ENCODE peak calls at places on chromosomes 3 and 15, in five cellular contexts. One of them, this sample, is unnamed.

GRCh38 chr3:43949594-43949993 is 258.9 kb downstream of the ABHD5 start:
- DNase-seq in uterus: no peak
- DNase-seq in AG10803: no peak
- DNase-seq in epithelial cell of esophagus: no peak
- DNase-seq in psoas muscle: no peak
- DNase-seq in this sample: no peak

GRCh38 chr15:91887321-91887720 is 33.8 kb downstream of the SLCO3A1 start:
- DNase-seq in uterus: no peak
- DNase-seq in AG10803: no peak
- DNase-seq in epithelial cell of esophagus: no peak
- DNase-seq in psoas muscle: no peak
- DNase-seq in this sample: no peak

GRCh38 chr3:129592362-129593150 is 13.9 kb downstream of the PLXND1 start:
- DNase-seq in uterus: peak; percentile 83
- DNase-seq in AG10803: no peak
- DNase-seq in epithelial cell of esophagus: no peak
- DNase-seq in psoas muscle: peak; percentile 79
- DNase-seq in this sample: peak; percentile 26

GRCh38 chr3:5699313-5699712 is 511.8 kb downstream of the EDEM1 start:
- DNase-seq in uterus: no peak
- DNase-seq in AG10803: no peak
- DNase-seq in epithelial cell of esophagus: no peak
- DNase-seq in psoas muscle: no peak
- DNase-seq in this sample: no peak

GRCh38 chr3:178274711-178275110 is 261.5 kb upstream of the KCNMB2 start:
- DNase-seq in uterus: no peak
- DNase-seq in AG10803: no peak
- DNase-seq in epithelial cell of esophagus: no peak
- DNase-seq in psoas muscle: no peak
- DNase-seq in this sample: no peak

GRCh38 chr3:196144383-196145105 is 62.7 kb upstream of the TFRC start:
- DNase-seq in uterus: no peak
- DNase-seq in AG10803: peak; percentile 40
- DNase-seq in epithelial cell of esophagus: peak; percentile 55
- DNase-seq in psoas muscle: no peak
- DNase-seq in this sample: peak; percentile 41

GRCh38 chr3:194276768-194277546 is 74.2 kb downstream of the CPN2 start:
- DNase-seq in uterus: peak; percentile 73
- DNase-seq in AG10803: peak; percentile 72
- DNase-seq in epithelial cell of esophagus: no peak
- DNase-seq in psoas muscle: peak; percentile 79
- DNase-seq in this sample: peak; percentile 71

GRCh38 chr3:90007786-90008499 is 900.5 kb downstream of the EPHA3 start:
- DNase-seq in uterus: no peak
- DNase-seq in AG10803: no peak
- DNase-seq in epithelial cell of esophagus: no peak
- DNase-seq in psoas muscle: no peak
- DNase-seq in this sample: peak; percentile 56

GRCh38 chr3:27869152-27869551 is 147.0 kb upstream of the EOMES start:
- DNase-seq in uterus: no peak
- DNase-seq in AG10803: no peak
- DNase-seq in epithelial cell of esophagus: no peak
- DNase-seq in psoas muscle: no peak
- DNase-seq in this sample: no peak

GRCh38 chr15:47461560-47462175 is 255.6 kb upstream of the SEMA6D start:
- DNase-seq in uterus: no peak
- DNase-seq in AG10803: peak; percentile 17
- DNase-seq in epithelial cell of esophagus: no peak
- DNase-seq in psoas muscle: no peak
- DNase-seq in this sample: peak; percentile 20

GRCh38 chr3:177051419-177051818 is 145.9 kb downstream of the TBL1XR1 start:
- DNase-seq in uterus: no peak
- DNase-seq in AG10803: no peak
- DNase-seq in epithelial cell of esophagus: no peak
- DNase-seq in psoas muscle: no peak
- DNase-seq in this sample: no peak

GRCh38 chr3:192899540-192899982 is 18.1 kb downstream of the MB21D2 start:
- DNase-seq in uterus: no peak
- DNase-seq in AG10803: peak; percentile 96
- DNase-seq in epithelial cell of esophagus: peak; percentile 56
- DNase-seq in psoas muscle: no peak
- DNase-seq in this sample: peak; percentile 78

GRCh38 chr15:59532770-59533379 is 78.7 kb upstream of the GCNT3 start:
- DNase-seq in uterus: no peak
- DNase-seq in AG10803: peak; percentile 27
- DNase-seq in epithelial cell of esophagus: peak; percentile 51
- DNase-seq in psoas muscle: no peak
- DNase-seq in this sample: peak; percentile 65

GRCh38 chr3:50554553-50554952 is 13.0 kb downstream of the C3orf18 start:
- DNase-seq in uterus: no peak
- DNase-seq in AG10803: no peak
- DNase-seq in epithelial cell of esophagus: peak; percentile 15
- DNase-seq in psoas muscle: no peak
- DNase-seq in this sample: no peak

GRCh38 chr3:58041182-58041825 is 33.1 kb downstream of the FLNB start:
- DNase-seq in uterus: no peak
- DNase-seq in AG10803: no peak
- DNase-seq in epithelial cell of esophagus: peak; percentile 37
- DNase-seq in psoas muscle: no peak
- DNase-seq in this sample: no peak

GRCh38 chr3:4222574-4222973 is 80.6 kb upstream of the SETMAR start:
- DNase-seq in uterus: no peak
- DNase-seq in AG10803: no peak
- DNase-seq in epithelial cell of esophagus: no peak
- DNase-seq in psoas muscle: no peak
- DNase-seq in this sample: no peak

GRCh38 chr15:81097893-81098280 is 36.2 kb upstream of the CFAP161 start:
- DNase-seq in uterus: no peak
- DNase-seq in AG10803: peak; percentile 23
- DNase-seq in epithelial cell of esophagus: no peak
- DNase-seq in psoas muscle: peak; percentile 50
- DNase-seq in this sample: no peak

GRCh38 chr3:113005622-113006021 is 14.8 kb downstream of the GTPBP8 start:
- DNase-seq in uterus: no peak
- DNase-seq in AG10803: no peak
- DNase-seq in epithelial cell of esophagus: no peak
- DNase-seq in psoas muscle: no peak
- DNase-seq in this sample: no peak

GRCh38 chr3:179853176-179853575 is 183.6 kb downstream of the PEX5L start:
- DNase-seq in uterus: no peak
- DNase-seq in AG10803: peak; percentile 59
- DNase-seq in epithelial cell of esophagus: no peak
- DNase-seq in psoas muscle: no peak
- DNase-seq in this sample: peak; percentile 88

GRCh38 chr15:33839540-33839939 is 128.8 kb upstream of the CHRM5 start:
- DNase-seq in uterus: no peak
- DNase-seq in AG10803: no peak
- DNase-seq in epithelial cell of esophagus: peak; percentile 51
- DNase-seq in psoas muscle: no peak
- DNase-seq in this sample: no peak

GRCh38 chr15:57505949-57506391 is 85.7 kb upstream of the MYZAP start:
- DNase-seq in uterus: no peak
- DNase-seq in AG10803: peak; percentile 57
- DNase-seq in epithelial cell of esophagus: peak; percentile 98
- DNase-seq in psoas muscle: no peak
- DNase-seq in this sample: peak; percentile 76

DNA sequence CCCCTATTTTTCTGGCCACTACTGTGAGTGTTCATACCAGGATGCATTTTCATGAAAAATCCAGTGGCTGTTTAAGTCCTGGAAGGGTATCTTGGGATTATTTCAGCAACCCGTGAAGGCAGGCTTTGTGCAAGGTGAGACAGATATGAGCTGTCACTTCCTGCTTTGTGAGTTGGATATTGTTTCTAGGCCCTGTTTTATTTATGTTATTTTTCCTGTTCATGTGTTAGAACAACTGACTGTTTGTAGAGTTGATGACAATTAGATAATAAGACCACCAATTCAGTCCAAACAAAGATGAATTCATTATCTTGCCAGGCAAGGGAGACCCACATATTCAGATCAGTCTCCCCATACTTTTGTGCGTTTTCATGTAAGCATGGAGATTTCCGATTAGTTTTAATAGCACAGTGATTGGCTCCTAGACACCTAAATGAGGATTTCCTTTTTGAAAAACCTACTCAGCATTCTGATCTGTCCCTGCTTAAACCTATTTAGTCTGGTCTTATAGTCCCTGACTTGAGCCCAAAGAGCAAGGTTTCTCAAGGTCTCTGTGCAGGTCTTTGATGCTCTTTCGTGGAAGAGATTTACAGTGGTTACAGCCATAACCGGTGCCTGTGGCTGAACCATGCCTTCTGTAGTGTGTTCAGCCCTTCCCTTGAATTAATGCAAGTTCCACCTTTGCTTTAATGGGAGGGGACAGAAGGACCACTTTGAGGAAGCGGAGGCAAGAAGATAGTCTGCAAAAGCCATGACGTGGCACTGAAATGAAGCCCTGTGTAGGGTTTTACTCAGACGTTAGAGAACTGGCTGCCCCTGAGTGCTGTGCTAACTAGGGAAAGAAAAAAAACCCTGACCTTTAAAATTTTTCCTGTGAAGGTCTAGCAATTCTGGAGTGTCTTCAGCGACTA is 42.8 kb downstream of the ZBTB38 start:
- DNase-seq in uterus: no peak
- DNase-seq in AG10803: no peak
- DNase-seq in epithelial cell of esophagus: peak; percentile 78
- DNase-seq in psoas muscle: no peak
- DNase-seq in this sample: peak; percentile 62
- H3K4me3 ChIP-seq in uterus: no peak overlapping the region
- H3K4me3 ChIP-seq in AG10803: no peak overlapping the region
- H3K4me3 ChIP-seq in epithelial cell of esophagus: no peak overlapping the region
- H3K4me3 ChIP-seq in psoas muscle: peak overlapping the region; percentile 64
- H3K4me3 ChIP-seq in this sample: no peak overlapping the region

GRCh38 chr15:88897456-88898194 is 2.3 kb upstream of the HAPLN3 start:
- DNase-seq in uterus: peak; percentile 87
- DNase-seq in AG10803: peak; percentile 80
- DNase-seq in epithelial cell of esophagus: peak; percentile 86
- DNase-seq in psoas muscle: peak; percentile 78
- DNase-seq in this sample: peak; percentile 88
- TF ChIP-seq CTCF in uterus: peak; percentile 87
- TF ChIP-seq CTCF in AG10803: peak; percentile 63
- TF ChIP-seq CTCF in epithelial cell of esophagus: peak; percentile 66
- TF ChIP-seq CTCF in psoas muscle: peak; percentile 53
- TF ChIP-seq CTCF in this sample: peak; percentile 79

DNA sequence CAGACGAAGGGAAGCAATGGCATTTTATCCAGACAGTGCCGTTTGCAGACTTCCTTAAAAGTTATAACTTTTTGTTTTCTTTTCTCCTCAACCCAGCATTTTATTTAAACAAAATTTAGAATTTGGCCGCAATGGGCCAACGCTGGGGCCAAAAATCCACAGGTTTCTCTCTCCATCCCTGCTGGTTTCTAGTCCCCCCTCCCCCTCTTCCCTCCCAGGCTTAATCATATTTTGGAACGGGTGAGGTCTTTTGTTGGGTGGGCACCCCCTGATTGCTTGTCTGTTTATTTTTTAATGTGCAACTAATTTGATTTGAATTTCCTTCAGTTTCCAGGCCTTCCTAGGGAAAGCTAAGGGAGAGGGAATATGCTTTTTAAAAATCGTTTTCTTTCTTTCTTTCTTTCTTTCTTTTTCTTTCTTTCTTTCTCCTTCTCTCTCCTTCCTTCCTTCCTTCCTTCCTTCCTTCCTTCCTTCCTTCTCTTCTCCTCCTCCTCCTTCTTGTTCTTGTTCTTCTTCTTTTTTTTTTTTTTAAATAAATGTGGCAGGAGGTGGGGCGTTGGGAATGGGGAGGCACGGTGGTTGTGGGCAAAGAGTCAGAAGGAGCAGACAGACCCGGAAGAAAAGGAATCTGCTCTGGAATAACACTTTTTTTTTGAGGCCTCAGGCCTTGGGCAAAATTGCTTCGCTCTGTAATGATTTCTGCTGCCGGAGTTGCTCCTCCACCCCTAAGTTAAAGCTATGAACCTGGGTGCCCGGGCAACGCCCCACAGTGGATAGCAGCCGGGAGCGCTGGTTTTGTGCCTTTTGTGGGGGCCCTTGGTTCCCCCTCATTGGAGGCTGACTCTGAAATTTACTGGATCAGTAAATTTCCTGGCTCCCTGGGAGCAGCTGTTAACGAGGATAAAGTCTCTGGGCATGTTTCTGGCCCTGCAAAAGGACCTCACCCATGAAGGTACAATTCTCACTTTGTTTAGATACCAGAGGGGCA is 1.9 kb downstream of the FNDC3B start:
- DNase-seq in uterus: peak; percentile 32
- DNase-seq in AG10803: peak; percentile 78
- DNase-seq in epithelial cell of esophagus: peak; percentile 51
- DNase-seq in psoas muscle: no peak
- DNase-seq in this sample: peak; percentile 77
- H3K4me3 ChIP-seq in uterus: peak overlapping the region; percentile 93
- H3K4me3 ChIP-seq in AG10803: peak overlapping the region; percentile 82
- H3K4me3 ChIP-seq in epithelial cell of esophagus: peak overlapping the region; percentile 73
- H3K4me3 ChIP-seq in psoas muscle: peak overlapping the region; percentile 95
- H3K4me3 ChIP-seq in this sample: peak overlapping the region; percentile 83

GRCh38 chr3:1348547-1348946 is 255.7 kb downstream of the CNTN6 start:
- DNase-seq in uterus: no peak
- DNase-seq in AG10803: no peak
- DNase-seq in epithelial cell of esophagus: no peak
- DNase-seq in psoas muscle: no peak
- DNase-seq in this sample: peak; percentile 9
- TF ChIP-seq CTCF in uterus: no peak
- TF ChIP-seq CTCF in AG10803: no peak
- TF ChIP-seq CTCF in epithelial cell of esophagus: no peak
- TF ChIP-seq CTCF in psoas muscle: no peak
- TF ChIP-seq CTCF in this sample: no peak

GRCh38 chr3:120710359-120710758 is 28.3 kb upstream of the HGD start:
- DNase-seq in uterus: no peak
- DNase-seq in AG10803: no peak
- DNase-seq in epithelial cell of esophagus: no peak
- DNase-seq in psoas muscle: no peak
- DNase-seq in this sample: no peak
- H3K4me3 ChIP-seq in uterus: no peak overlapping the region
- H3K4me3 ChIP-seq in AG10803: no peak overlapping the region
- H3K4me3 ChIP-seq in epithelial cell of esophagus: no peak overlapping the region
- H3K4me3 ChIP-seq in psoas muscle: no peak overlapping the region
- H3K4me3 ChIP-seq in this sample: no peak overlapping the region

GRCh38 chr3:104604326-104605010 is 762.2 kb upstream of the ALCAM start:
- DNase-seq in uterus: no peak
- DNase-seq in AG10803: peak; percentile 30
- DNase-seq in epithelial cell of esophagus: peak; percentile 48
- DNase-seq in psoas muscle: no peak
- DNase-seq in this sample: peak; percentile 59
- TF ChIP-seq CTCF in uterus: no peak
- TF ChIP-seq CTCF in AG10803: peak; percentile 58
- TF ChIP-seq CTCF in epithelial cell of esophagus: peak; percentile 51
- TF ChIP-seq CTCF in psoas muscle: no peak
- TF ChIP-seq CTCF in this sample: peak; percentile 70